ENCODE peak calls at places on chromosome 21, in seven cellular contexts. R, C, D, K, O, F and X are unnamed samples.

GRCh38 chr21:34825101-34825500 is 156.3 kb downstream of the CLIC6 start:
- DNase-seq in R (no peak), C (no peak), D (no peak), K (no peak), O (no peak), F (no peak), X (no peak)

GRCh38 chr21:28580585-28580984 is 412.1 kb downstream of the LTN1 start:
- DNase-seq in R (no peak), C (no peak), D (no peak), K (no peak), O (no peak), F (no peak), X (no peak)

GRCh38 chr21:29501451-29501850 is 202.7 kb downstream of the BACH1 start:
- DNase-seq in R (no peak), C (no peak), D (peak), K (no peak), O (no peak), F (peak), X (peak)

GRCh38 chr21:43719748-43720538 is 1.0 kb downstream of the PDXK start:
- DNase-seq in R (peak), C (no peak), D (no peak), K (no peak), O (peak), F (no peak), X (no peak)

GRCh38 chr21:32245971-32246370 is 32.9 kb downstream of the MIS18A start:
- DNase-seq in R (no peak), C (no peak), D (no peak), K (no peak), O (no peak), F (no peak), X (no peak)

GRCh38 chr21:15275615-15276228 is 210.9 kb upstream of the NRIP1 start:
- DNase-seq in R (no peak), C (no peak), D (no peak), K (no peak), O (no peak), F (no peak), X (no peak)

GRCh38 chr21:28357743-28358142 is 634.9 kb downstream of the LTN1 start:
- DNase-seq in R (no peak), C (no peak), D (peak), K (no peak), O (no peak), F (no peak), X (peak)

GRCh38 chr21:34227386-34227852 is 136.4 kb upstream of the KCNE2 start:
- DNase-seq in R (no peak), C (no peak), D (peak), K (no peak), O (no peak), F (peak), X (peak)

GRCh38 chr21:14119038-14119437 is 91.7 kb downstream of the LIPI start:
- DNase-seq in R (no peak), C (peak), D (no peak), K (no peak), O (no peak), F (no peak), X (no peak)

GRCh38 chr21:34351786-34352241 is 12.0 kb upstream of the KCNE2 start:
- DNase-seq in R (no peak), C (peak), D (peak), K (peak), O (peak), F (peak), X (peak)

GRCh38 chr21:24727803-24728425 is 879.4 kb downstream of the MRPL39 start:
- DNase-seq in R (no peak), C (no peak), D (no peak), K (no peak), O (no peak), F (no peak), X (no peak)

GRCh38 chr21:34570315-34570714 is 44.6 kb downstream of the RCAN1 start:
- DNase-seq in R (no peak), C (no peak), D (peak), K (no peak), O (no peak), F (no peak), X (no peak)

GRCh38 chr21:37916795-37917142 is 512 bp upstream of the KCNJ6 start:
- DNase-seq in R (no peak), C (peak), D (no peak), K (peak), O (peak), F (no peak), X (peak)
- TF ChIP-seq CTCF in R (no peak), C (peak), D (no peak), K (peak), O (no peak), F (peak), X (peak)

GRCh38 chr21:35850542-35851103 is 209.7 kb downstream of the SETD4 start:
- DNase-seq in R (no peak), C (no peak), D (peak), K (no peak), O (peak), F (peak), X (no peak)
- H3K4me3 ChIP-seq in R (no peak), C (no peak), D (no peak), K (no peak), O (no peak), F (no peak), X (no peak)

GRCh38 chr21:39536835-39537234 is 75.9 kb upstream of the B3GALT5 start:
- DNase-seq in R (no peak), C (no peak), D (no peak), K (no peak), O (no peak), F (no peak), X (no peak)

GRCh38 chr21:39535646-39536437 is 76.9 kb upstream of the B3GALT5 start:
- DNase-seq in R (no peak), C (no peak), D (no peak), K (no peak), O (no peak), F (no peak), X (no peak)

GRCh38 chr21:39533545-39534226 is 79.1 kb upstream of the B3GALT5 start:
- DNase-seq in R (no peak), C (no peak), D (no peak), K (no peak), O (no peak), F (no peak), X (no peak)

GRCh38 chr21:39538453-39539042 is 74.2 kb upstream of the B3GALT5 start:
- DNase-seq in R (no peak), C (no peak), D (no peak), K (no peak), O (no peak), F (no peak), X (no peak)

DNA sequence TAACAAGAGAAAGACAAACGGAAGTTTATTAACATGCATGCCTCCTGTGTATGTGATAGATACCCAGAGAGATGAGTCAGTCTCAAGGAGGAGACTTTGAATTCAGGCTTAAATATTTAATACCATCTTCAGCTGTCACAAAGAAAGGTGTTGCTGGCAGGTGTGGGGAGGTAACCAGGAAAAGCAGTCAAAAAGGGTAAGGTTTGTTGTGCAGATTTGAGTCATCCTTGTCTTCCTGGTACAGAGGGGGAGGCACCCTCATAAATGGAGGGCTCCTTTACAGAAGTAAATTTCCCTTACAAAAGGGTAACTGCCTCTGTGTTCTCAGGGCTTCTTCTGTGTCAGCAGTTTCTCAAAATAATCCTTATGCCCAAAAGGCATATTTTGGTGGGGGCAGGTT is 75.2 kb upstream of the B3GALT5 start:
- DNase-seq in R (no peak), C (no peak), D (no peak), K (no peak), O (no peak), F (no peak), X (no peak)
- TF ChIP-seq CTCF in R (no peak), C (no peak), D (no peak), K (no peak), O (no peak), F (no peak), X (no peak)

DNA sequence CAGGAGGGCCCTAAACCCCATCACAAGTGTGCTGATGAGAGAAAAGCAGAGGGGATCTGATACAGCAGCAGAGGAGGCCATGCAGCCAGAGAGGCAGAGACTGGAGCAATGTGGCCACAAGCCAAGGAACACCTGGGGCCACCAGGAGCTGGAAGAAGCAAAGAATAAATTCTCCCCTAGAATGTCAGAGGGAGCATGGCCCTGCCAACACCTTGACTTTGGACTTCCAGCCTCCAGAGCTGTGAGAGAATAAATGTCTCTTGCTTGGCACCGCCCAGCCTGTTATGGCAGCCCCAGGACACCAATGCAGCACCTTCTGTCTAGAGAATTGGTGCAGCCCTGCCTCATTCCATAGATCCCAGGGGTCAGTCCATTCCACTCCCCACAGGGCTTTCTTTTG is 25.3 kb downstream of the UBASH3A start:
- DNase-seq in R (peak), C (no peak), D (no peak), K (no peak), O (no peak), F (no peak), X (no peak)
- H3K4me3 ChIP-seq in R (no peak), C (no peak), D (no peak), K (no peak), O (no peak), F (no peak), X (no peak)

DNA sequence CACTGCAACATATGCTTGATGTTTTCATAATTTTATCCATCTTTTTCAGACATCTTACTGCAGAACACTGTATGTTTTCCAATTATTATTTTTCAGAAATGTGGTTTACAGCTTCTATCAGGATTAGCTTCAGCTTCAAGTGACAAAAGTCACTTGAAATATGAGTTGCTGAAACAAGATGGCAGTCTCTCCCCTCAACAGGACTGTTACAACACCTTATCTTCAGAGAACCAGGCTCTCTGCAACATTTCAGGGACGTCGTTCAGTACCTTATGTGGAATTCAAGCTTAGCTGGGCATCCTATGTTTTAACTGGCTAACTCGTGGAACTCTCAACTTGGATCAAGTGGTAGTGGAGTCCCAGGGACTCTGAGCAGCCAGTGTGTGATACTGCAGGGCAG is 2.0 kb upstream of the UBE2G2 start:
- DNase-seq in R (no peak), C (peak), D (no peak), K (no peak), O (no peak), F (no peak), X (no peak)
- TF ChIP-seq CTCF in R (no peak), C (peak), D (no peak), K (no peak), O (no peak), F (no peak), X (no peak)

DNA sequence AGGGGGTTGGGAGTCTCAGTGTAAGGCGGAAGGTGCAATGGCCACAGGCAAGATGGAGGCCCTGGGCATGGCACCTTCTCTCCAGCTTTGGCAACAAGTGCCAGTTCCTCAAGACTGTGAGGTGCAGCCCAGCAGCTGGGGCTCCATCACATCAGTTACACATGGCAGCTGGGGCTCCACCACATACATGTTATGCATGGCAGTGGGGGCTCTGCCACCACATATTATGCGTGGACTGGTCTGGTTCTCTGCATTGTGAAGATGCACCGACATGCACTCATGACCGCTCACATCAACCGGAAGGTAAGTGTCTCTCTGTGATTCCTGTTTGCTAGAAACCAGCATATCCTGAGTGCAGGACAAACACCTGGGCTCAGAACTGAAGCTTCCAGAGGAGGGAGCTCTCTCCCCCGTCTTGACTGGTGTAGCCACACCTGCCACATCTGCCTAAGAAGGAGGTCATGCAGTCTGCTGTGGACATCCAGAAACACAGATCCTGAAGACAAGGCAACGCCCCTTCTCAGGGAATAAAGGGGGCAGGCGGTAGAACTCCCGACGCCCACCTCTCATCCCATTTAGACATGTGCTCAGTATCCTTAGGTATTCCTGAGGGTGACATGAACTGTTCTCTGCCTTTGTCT is 104.1 kb upstream of the TMPRSS2 start:
- DNase-seq in R (no peak), C (peak), D (peak), K (no peak), O (peak), F (peak), X (peak)
- H3K4me3 ChIP-seq in R (no peak), C (no peak), D (no peak), K (no peak), O (no peak), F (no peak), X (no peak)

DNA sequence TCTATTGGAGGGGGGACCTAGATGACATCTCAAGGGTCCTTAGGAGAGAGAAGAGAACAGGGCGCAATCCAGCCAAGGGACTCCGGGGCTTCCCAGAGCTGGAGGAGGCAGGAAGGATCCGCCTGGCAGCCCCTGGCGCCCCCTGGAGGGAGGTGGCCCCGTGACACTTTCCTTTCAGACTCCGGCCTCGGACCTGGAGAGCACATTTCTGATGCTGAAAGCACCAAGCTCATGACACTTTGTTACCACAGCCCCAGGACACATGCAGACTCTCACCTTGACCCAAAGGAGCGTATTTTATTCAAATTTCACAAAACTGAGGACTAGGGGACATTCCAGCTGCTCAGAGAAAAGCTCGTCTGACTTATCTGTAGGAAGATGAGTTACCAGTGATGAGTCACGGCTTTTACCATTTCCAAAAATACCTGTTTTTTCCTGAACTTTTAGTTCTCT is 21.4 kb upstream of the POFUT2 start:
- DNase-seq in R (peak), C (peak), D (peak), K (peak), O (peak), F (peak), X (peak)
- TF ChIP-seq CTCF in R (peak), C (peak), D (peak), K (peak), O (peak), F (peak), X (peak)

GRCh38 chr21:41250519-41250918 is 66.1 kb upstream of the FAM3B start:
- DNase-seq in R (no peak), C (no peak), D (peak), K (no peak), O (peak), F (peak), X (peak)
- H3K4me3 ChIP-seq in R (no peak), C (no peak), D (no peak), K (no peak), O (no peak), F (no peak), X (no peak)

GRCh38 chr21:46184625-46185555 is 631 bp upstream of the SPATC1L start:
- DNase-seq in R (peak), C (peak), D (peak), K (peak), O (peak), F (peak), X (peak)
- TF ChIP-seq CTCF in R (no peak), C (no peak), D (no peak), K (no peak), O (no peak), F (no peak), X (no peak)